ENCODE peak calls at places on chromosomes 12 and 14, in nine cellular contexts. Z, Y, H, C, P, T, A, E and U are unnamed samples.

GRCh38 chr12:116015525-116015924 is 262.0 kb downstream of the MED13L start:
- DNase-seq in C (no peak), P (no peak), A (no peak), Y (peak), E (no peak), Z (peak), H (peak), T (peak), U (peak)

GRCh38 chr12:9796916-9797315 is 30.4 kb upstream of the KLRF1 start:
- DNase-seq in C (no peak), H (no peak), P (no peak), Y (no peak), E (no peak), A (no peak), Z (no peak), T (peak), U (no peak)

GRCh38 chr14:52918486-52918885 is 32.4 kb downstream of the FERMT2 start:
- DNase-seq in T (peak), A (no peak), Y (peak), C (no peak), H (peak), Z (peak), E (no peak), P (no peak), U (peak)

GRCh38 chr12:47282206-47282605 is 202.4 kb upstream of the AMIGO2 start:
- DNase-seq in P (no peak), A (no peak), C (no peak), T (peak), E (no peak), Y (no peak), Z (peak), H (no peak), U (no peak)

GRCh38 chr14:103628221-103628683 is 759 bp upstream of the KLC1 start:
- DNase-seq in A (no peak), C (peak), E (peak), Z (peak), P (peak), T (peak), Y (peak), H (peak), U (peak)

GRCh38 chr14:24960816-24961215 is 89.1 kb downstream of the STXBP6 start:
- DNase-seq in P (no peak), T (no peak), Y (no peak), Z (no peak), E (no peak), C (no peak), H (no peak), A (no peak), U (no peak)

GRCh38 chr12:12718853-12719252 is 1.7 kb downstream of the CDKN1B start:
- DNase-seq in T (peak), E (no peak), C (no peak), P (no peak), H (no peak), Z (peak), Y (peak), A (no peak), U (peak)

GRCh38 chr12:58359084-58359483 is 417.7 kb downstream of the ATP23 start:
- DNase-seq in A (no peak), E (peak), P (no peak), C (no peak), T (no peak), Y (no peak), H (no peak), Z (no peak), U (no peak)

GRCh38 chr12:121986494-121987245 is 35.0 kb upstream of the BCL7A start:
- DNase-seq in Y (no peak), Z (no peak), A (no peak), H (no peak), T (no peak), C (no peak), E (no peak), P (no peak), U (no peak)

GRCh38 chr12:11840350-11840749 is 190.9 kb downstream of the ETV6 start:
- DNase-seq in A (no peak), C (no peak), Y (no peak), E (no peak), P (no peak), H (no peak), Z (no peak), T (no peak), U (no peak)

GRCh38 chr12:3727877-3728632 is 24.9 kb downstream of the CRACR2A start:
- DNase-seq in E (no peak), T (peak), Y (no peak), H (no peak), A (no peak), Z (no peak), C (no peak), P (no peak), U (no peak)